ENCODE peak calls at places on chromosomes 5 and 9, in eight cellular contexts. One of them, this sample, is unnamed.

GRCh38 chr5:156375895-156376495 is 49.0 kb downstream of the SGCD start:
- DNase-seq in HepG2: no peak
- DNase-seq in IMR-90: no peak
- DNase-seq in spleen: no peak
- DNase-seq in A549: no peak
- DNase-seq in lower leg skin: no peak
- DNase-seq in ovary: no peak
- DNase-seq in Peyer's patch: no peak
- DNase-seq in this sample: no peak

GRCh38 chr9:96620832-96621269 is 1.2 kb upstream of the CDC14B start:
- DNase-seq in HepG2: peak
- DNase-seq in IMR-90: no peak
- DNase-seq in spleen: no peak
- DNase-seq in A549: no peak
- DNase-seq in lower leg skin: no peak
- DNase-seq in ovary: no peak
- DNase-seq in Peyer's patch: no peak
- DNase-seq in this sample: no peak

GRCh38 chr5:100464418-100464817 is 70.8 kb upstream of the FAM174A start:
- DNase-seq in HepG2: no peak
- DNase-seq in IMR-90: peak
- DNase-seq in spleen: no peak
- DNase-seq in A549: no peak
- DNase-seq in lower leg skin: no peak
- DNase-seq in ovary: no peak
- DNase-seq in Peyer's patch: no peak
- DNase-seq in this sample: no peak

GRCh38 chr5:6080930-6081726 is 297.2 kb downstream of the MED10 start:
- DNase-seq in HepG2: no peak
- DNase-seq in IMR-90: no peak
- DNase-seq in spleen: no peak
- DNase-seq in A549: no peak
- DNase-seq in lower leg skin: no peak
- DNase-seq in ovary: no peak
- DNase-seq in Peyer's patch: no peak
- DNase-seq in this sample: no peak

GRCh38 chr5:88081877-88082276 is 186.8 kb downstream of the TMEM161B start:
- DNase-seq in HepG2: no peak
- DNase-seq in IMR-90: no peak
- DNase-seq in spleen: no peak
- DNase-seq in A549: no peak
- DNase-seq in lower leg skin: no peak
- DNase-seq in ovary: no peak
- DNase-seq in Peyer's patch: no peak
- DNase-seq in this sample: no peak

GRCh38 chr9:120999317-120999716 is 50.8 kb downstream of the C5 start:
- DNase-seq in HepG2: no peak
- DNase-seq in IMR-90: no peak
- DNase-seq in spleen: no peak
- DNase-seq in A549: no peak
- DNase-seq in lower leg skin: no peak
- DNase-seq in ovary: no peak
- DNase-seq in Peyer's patch: no peak
- DNase-seq in this sample: no peak

GRCh38 chr9:90540734-90541133 is 101.9 kb downstream of the DIRAS2 start:
- DNase-seq in HepG2: no peak
- DNase-seq in IMR-90: no peak
- DNase-seq in spleen: no peak
- DNase-seq in A549: no peak
- DNase-seq in lower leg skin: no peak
- DNase-seq in ovary: no peak
- DNase-seq in Peyer's patch: no peak
- DNase-seq in this sample: no peak

GRCh38 chr9:71984388-71985069 is 73.1 kb downstream of the C9orf85 start:
- DNase-seq in HepG2: no peak
- DNase-seq in IMR-90: peak
- DNase-seq in spleen: no peak
- DNase-seq in A549: no peak
- DNase-seq in lower leg skin: no peak
- DNase-seq in ovary: no peak
- DNase-seq in Peyer's patch: peak
- DNase-seq in this sample: no peak

GRCh38 chr9:120388000-120388855 is 191.7 kb downstream of the CDK5RAP2 start:
- DNase-seq in HepG2: no peak
- DNase-seq in IMR-90: no peak
- DNase-seq in spleen: no peak
- DNase-seq in A549: no peak
- DNase-seq in lower leg skin: peak
- DNase-seq in ovary: no peak
- DNase-seq in Peyer's patch: no peak
- DNase-seq in this sample: no peak

GRCh38 chr9:19551124-19551929 is 142.5 kb downstream of the ACER2 start:
- DNase-seq in HepG2: peak
- DNase-seq in IMR-90: peak
- DNase-seq in spleen: no peak
- DNase-seq in A549: no peak
- DNase-seq in lower leg skin: no peak
- DNase-seq in ovary: no peak
- DNase-seq in Peyer's patch: no peak
- DNase-seq in this sample: no peak

GRCh38 chr5:642481-642880 is 30.3 kb downstream of the CEP72 start:
- DNase-seq in HepG2: no peak
- DNase-seq in IMR-90: no peak
- DNase-seq in spleen: peak
- DNase-seq in A549: no peak
- DNase-seq in lower leg skin: no peak
- DNase-seq in ovary: no peak
- DNase-seq in Peyer's patch: no peak
- DNase-seq in this sample: no peak

DNA sequence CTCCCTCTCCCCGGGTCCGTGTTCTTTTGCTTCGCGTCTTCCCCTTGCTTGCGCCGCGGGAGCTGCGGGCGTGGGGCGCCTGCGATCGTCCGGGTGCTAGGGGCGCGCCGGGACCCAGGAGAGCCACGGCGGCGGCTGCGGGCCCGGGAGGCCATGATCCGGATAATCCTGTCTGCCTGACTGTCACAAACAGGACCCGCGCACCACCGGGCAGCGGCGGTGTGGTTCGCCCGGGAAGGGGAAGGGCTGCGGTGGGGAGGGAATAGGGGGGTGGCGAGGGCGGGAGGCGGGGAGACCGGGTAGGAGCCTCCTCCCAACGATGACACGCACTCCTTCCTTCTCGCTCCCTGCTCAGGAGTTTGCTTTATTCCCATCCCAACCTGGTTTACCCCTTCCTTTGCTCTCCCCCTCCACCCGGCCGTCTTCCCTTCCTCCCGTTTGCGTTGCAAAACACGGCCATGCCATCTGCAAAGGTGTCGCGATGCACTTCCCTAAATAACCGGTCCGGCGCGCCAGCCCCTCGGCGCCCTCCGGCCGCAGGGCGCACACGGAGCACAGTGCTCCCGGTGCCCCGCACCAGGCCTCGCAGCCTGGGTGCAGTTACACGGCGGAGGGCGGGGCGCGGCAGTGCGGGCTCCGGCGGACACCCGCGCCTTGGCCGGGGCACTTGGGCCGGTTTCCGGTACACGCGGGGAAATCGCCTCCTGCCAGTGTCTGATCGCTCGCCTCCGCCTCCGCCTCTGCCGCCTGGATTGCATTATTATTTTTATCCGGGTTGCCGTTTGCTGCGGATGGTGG is 1.5 kb downstream of the SMARCA2 start:
- DNase-seq in HepG2: peak
- DNase-seq in IMR-90: peak
- DNase-seq in spleen: peak
- DNase-seq in A549: peak
- DNase-seq in lower leg skin: peak
- DNase-seq in ovary: peak
- DNase-seq in Peyer's patch: peak
- DNase-seq in this sample: peak
- TF ChIP-seq POLR2A in HepG2: no peak
- TF ChIP-seq POLR2A in IMR-90: no peak
- TF ChIP-seq POLR2A in spleen: no peak
- TF ChIP-seq POLR2A in A549: no peak
- TF ChIP-seq POLR2A in lower leg skin: no peak
- TF ChIP-seq POLR2A in ovary: peak
- TF ChIP-seq POLR2A in Peyer's patch: peak
- TF ChIP-seq POLR2A in this sample: no peak

GRCh38 chr9:114834386-114834785 is 28.5 kb upstream of the TNFSF15 start:
- DNase-seq in HepG2: no peak
- DNase-seq in IMR-90: no peak
- DNase-seq in spleen: no peak
- DNase-seq in A549: no peak
- DNase-seq in lower leg skin: no peak
- DNase-seq in ovary: no peak
- DNase-seq in Peyer's patch: no peak
- DNase-seq in this sample: no peak

GRCh38 chr9:114829686-114830085 is 23.8 kb upstream of the TNFSF15 start:
- DNase-seq in HepG2: no peak
- DNase-seq in IMR-90: no peak
- DNase-seq in spleen: no peak
- DNase-seq in A549: no peak
- DNase-seq in lower leg skin: no peak
- DNase-seq in ovary: no peak
- DNase-seq in Peyer's patch: no peak
- DNase-seq in this sample: no peak

GRCh38 chr9:114827658-114828360 is 22.0 kb upstream of the TNFSF15 start:
- DNase-seq in HepG2: no peak
- DNase-seq in IMR-90: no peak
- DNase-seq in spleen: no peak
- DNase-seq in A549: no peak
- DNase-seq in lower leg skin: no peak
- DNase-seq in ovary: no peak
- DNase-seq in Peyer's patch: no peak
- DNase-seq in this sample: no peak

GRCh38 chr9:114825126-114825525 is 19.3 kb upstream of the TNFSF15 start:
- DNase-seq in HepG2: no peak
- DNase-seq in IMR-90: no peak
- DNase-seq in spleen: no peak
- DNase-seq in A549: no peak
- DNase-seq in lower leg skin: no peak
- DNase-seq in ovary: no peak
- DNase-seq in Peyer's patch: no peak
- DNase-seq in this sample: no peak

DNA sequence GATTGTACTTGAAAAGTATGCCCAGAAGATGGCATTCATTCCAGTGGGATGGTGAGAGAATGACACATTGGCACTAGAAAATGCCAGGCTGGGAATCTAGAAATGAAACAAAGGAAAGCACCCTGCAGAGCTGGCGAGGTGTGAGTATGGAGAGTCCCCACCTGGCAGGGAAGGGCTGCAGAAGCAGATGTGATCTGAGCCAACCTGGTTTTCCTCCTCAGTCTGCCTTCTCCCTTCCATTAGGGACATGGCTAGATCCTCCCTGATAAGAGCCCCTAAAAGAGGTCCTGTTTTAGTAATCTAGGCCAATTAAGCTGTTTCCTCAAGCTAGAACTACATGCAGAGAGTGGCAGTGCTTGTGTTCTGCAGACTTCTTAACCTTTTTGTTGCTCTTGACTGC is 24.7 kb upstream of the TNFSF15 start:
- DNase-seq in HepG2: no peak
- DNase-seq in IMR-90: no peak
- DNase-seq in spleen: no peak
- DNase-seq in A549: no peak
- DNase-seq in lower leg skin: no peak
- DNase-seq in ovary: no peak
- DNase-seq in Peyer's patch: no peak
- DNase-seq in this sample: no peak
- TF ChIP-seq CTCF in HepG2: no peak
- TF ChIP-seq CTCF in IMR-90: no peak
- TF ChIP-seq CTCF in spleen: no peak
- TF ChIP-seq CTCF in A549: no peak
- TF ChIP-seq CTCF in lower leg skin: no peak
- TF ChIP-seq CTCF in ovary: no peak
- TF ChIP-seq CTCF in Peyer's patch: no peak
- TF ChIP-seq CTCF in this sample: no peak

DNA sequence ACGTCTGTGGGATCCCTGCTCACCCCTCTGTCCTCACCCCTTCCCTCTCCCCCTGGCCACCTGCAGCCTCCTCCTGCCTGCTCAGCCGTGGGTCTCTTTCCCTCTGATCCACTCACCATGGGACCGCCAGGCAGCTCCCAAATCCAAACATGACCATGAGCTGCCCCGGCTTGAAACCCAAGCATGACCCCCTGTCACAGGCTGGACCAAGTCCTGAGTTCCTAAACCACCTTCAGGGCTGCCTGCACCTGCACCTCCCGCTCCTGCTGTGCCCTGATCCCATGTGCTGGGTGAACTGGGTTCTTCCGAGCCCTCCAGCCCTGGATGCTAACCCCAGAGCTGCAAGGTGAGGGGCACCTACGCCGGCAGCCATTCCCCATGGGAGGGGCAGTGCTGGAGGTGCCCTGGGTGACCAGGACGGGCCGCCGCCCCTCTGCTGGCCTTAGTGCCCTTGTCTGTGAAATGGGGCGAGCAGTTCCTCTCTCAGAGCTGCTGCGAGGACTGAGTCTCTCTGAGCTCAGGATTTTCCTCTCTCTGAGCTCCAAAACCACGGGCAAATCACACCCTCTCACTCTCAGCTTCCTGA is 149.6 kb downstream of the GAPVD1 start:
- DNase-seq in HepG2: no peak
- DNase-seq in IMR-90: no peak
- DNase-seq in spleen: no peak
- DNase-seq in A549: no peak
- DNase-seq in lower leg skin: no peak
- DNase-seq in ovary: no peak
- DNase-seq in Peyer's patch: no peak
- DNase-seq in this sample: no peak
- H3K4me3 ChIP-seq in HepG2: peak
- H3K4me3 ChIP-seq in IMR-90: no peak
- H3K4me3 ChIP-seq in spleen: no peak
- H3K4me3 ChIP-seq in A549: no peak
- H3K4me3 ChIP-seq in lower leg skin: no peak
- H3K4me3 ChIP-seq in ovary: no peak
- H3K4me3 ChIP-seq in Peyer's patch: no peak
- H3K4me3 ChIP-seq in this sample: peak

GRCh38 chr5:179484201-179484600 is 66.2 kb upstream of the RUFY1 start:
- DNase-seq in HepG2: no peak
- DNase-seq in IMR-90: no peak
- DNase-seq in spleen: peak
- DNase-seq in A549: no peak
- DNase-seq in lower leg skin: no peak
- DNase-seq in ovary: no peak
- DNase-seq in Peyer's patch: no peak
- DNase-seq in this sample: no peak
- TF ChIP-seq POLR2A in HepG2: no peak
- TF ChIP-seq POLR2A in IMR-90: no peak
- TF ChIP-seq POLR2A in spleen: no peak
- TF ChIP-seq POLR2A in A549: no peak
- TF ChIP-seq POLR2A in lower leg skin: no peak
- TF ChIP-seq POLR2A in ovary: no peak
- TF ChIP-seq POLR2A in Peyer's patch: no peak
- TF ChIP-seq POLR2A in this sample: no peak